ENCODE peak calls at places on chromosomes 5 and 9, in seven cellular contexts. One of them, this sample, is unnamed.

GRCh38 chr5:59185757-59186385 is 603.0 kb downstream of the RAB3C start:
- DNase-seq in esophagus squamous epithelium: no peak
- DNase-seq in pancreas: no peak
- DNase-seq in fibroblast of mammary gland: no peak
- DNase-seq in MCF 10A: no peak
- DNase-seq in CD4-positive, alpha-beta T cell: no peak
- DNase-seq in WTC11: no peak
- DNase-seq in this sample: no peak

GRCh38 chr5:160547061-160547460 is 125.4 kb downstream of the PTTG1 start:
- DNase-seq in MCF 10A: no peak
- DNase-seq in fibroblast of mammary gland: no peak
- DNase-seq in WTC11: no peak
- DNase-seq in CD4-positive, alpha-beta T cell: no peak
- DNase-seq in pancreas: no peak
- DNase-seq in esophagus squamous epithelium: no peak
- DNase-seq in this sample: no peak

GRCh38 chr9:121650220-121651013 is 1.0 kb upstream of the DAB2IP start:
- DNase-seq in MCF 10A: peak; percentile 48
- DNase-seq in CD4-positive, alpha-beta T cell: no peak
- DNase-seq in pancreas: peak; percentile 85
- DNase-seq in esophagus squamous epithelium: no peak
- DNase-seq in fibroblast of mammary gland: no peak
- DNase-seq in WTC11: peak; percentile 89
- DNase-seq in this sample: no peak

GRCh38 chr9:87193925-87194380 is 246.6 kb upstream of the GAS1 start:
- DNase-seq in CD4-positive, alpha-beta T cell: no peak
- DNase-seq in WTC11: no peak
- DNase-seq in esophagus squamous epithelium: no peak
- DNase-seq in MCF 10A: peak; percentile 11
- DNase-seq in pancreas: no peak
- DNase-seq in fibroblast of mammary gland: peak; percentile 95
- DNase-seq in this sample: no peak

GRCh38 chr5:82295959-82296557 is 17.9 kb upstream of the RPS23 start:
- DNase-seq in MCF 10A: no peak
- DNase-seq in WTC11: no peak
- DNase-seq in CD4-positive, alpha-beta T cell: no peak
- DNase-seq in fibroblast of mammary gland: no peak
- DNase-seq in esophagus squamous epithelium: no peak
- DNase-seq in pancreas: no peak
- DNase-seq in this sample: no peak

GRCh38 chr5:113295111-113295539 is 139.7 kb downstream of the TSSK1B start:
- DNase-seq in fibroblast of mammary gland: no peak
- DNase-seq in CD4-positive, alpha-beta T cell: no peak
- DNase-seq in MCF 10A: peak; percentile 12
- DNase-seq in pancreas: no peak
- DNase-seq in esophagus squamous epithelium: no peak
- DNase-seq in WTC11: no peak
- DNase-seq in this sample: no peak

GRCh38 chr9:6055213-6055612 is 39.8 kb upstream of the RANBP6 start:
- DNase-seq in WTC11: peak; percentile 30
- DNase-seq in fibroblast of mammary gland: peak; percentile 96
- DNase-seq in pancreas: no peak
- DNase-seq in MCF 10A: peak; percentile 93
- DNase-seq in CD4-positive, alpha-beta T cell: no peak
- DNase-seq in esophagus squamous epithelium: no peak
- DNase-seq in this sample: no peak

GRCh38 chr5:54518146-54519082 is 855 bp downstream of the SNX18 start:
- DNase-seq in CD4-positive, alpha-beta T cell: peak; percentile 56
- DNase-seq in fibroblast of mammary gland: no peak
- DNase-seq in WTC11: peak; percentile 51
- DNase-seq in esophagus squamous epithelium: no peak
- DNase-seq in pancreas: peak; percentile 90
- DNase-seq in MCF 10A: no peak
- DNase-seq in this sample: peak; percentile 59

GRCh38 chr9:88303785-88304495 is 84.3 kb upstream of the SPIN1 start:
- DNase-seq in CD4-positive, alpha-beta T cell: no peak
- DNase-seq in WTC11: no peak
- DNase-seq in pancreas: no peak
- DNase-seq in fibroblast of mammary gland: peak; percentile 45
- DNase-seq in MCF 10A: no peak
- DNase-seq in esophagus squamous epithelium: no peak
- DNase-seq in this sample: no peak

GRCh38 chr9:86511614-86512360 is 157.6 kb upstream of the TUT7 start:
- DNase-seq in MCF 10A: no peak
- DNase-seq in esophagus squamous epithelium: no peak
- DNase-seq in fibroblast of mammary gland: no peak
- DNase-seq in CD4-positive, alpha-beta T cell: no peak
- DNase-seq in WTC11: peak; percentile 16
- DNase-seq in pancreas: no peak
- DNase-seq in this sample: no peak

GRCh38 chr5:18068851-18069250 is 434.6 kb downstream of the TAF11L14 start:
- DNase-seq in esophagus squamous epithelium: no peak
- DNase-seq in WTC11: no peak
- DNase-seq in MCF 10A: no peak
- DNase-seq in fibroblast of mammary gland: no peak
- DNase-seq in CD4-positive, alpha-beta T cell: no peak
- DNase-seq in pancreas: no peak
- DNase-seq in this sample: no peak

GRCh38 chr5:167442922-167443321 is 848.5 kb upstream of the WWC1 start:
- DNase-seq in MCF 10A: peak; percentile 59
- DNase-seq in CD4-positive, alpha-beta T cell: no peak
- DNase-seq in WTC11: no peak
- DNase-seq in esophagus squamous epithelium: no peak
- DNase-seq in fibroblast of mammary gland: peak; percentile 58
- DNase-seq in pancreas: no peak
- DNase-seq in this sample: no peak

GRCh38 chr5:124235576-124235975 is 510.9 kb downstream of the ZNF608 start:
- DNase-seq in WTC11: no peak
- DNase-seq in MCF 10A: no peak
- DNase-seq in fibroblast of mammary gland: no peak
- DNase-seq in esophagus squamous epithelium: no peak
- DNase-seq in pancreas: no peak
- DNase-seq in CD4-positive, alpha-beta T cell: no peak
- DNase-seq in this sample: no peak

GRCh38 chr9:124676159-124676551 is 95.0 kb downstream of the NR6A1 start:
- DNase-seq in fibroblast of mammary gland: no peak
- DNase-seq in pancreas: no peak
- DNase-seq in esophagus squamous epithelium: no peak
- DNase-seq in WTC11: no peak
- DNase-seq in MCF 10A: no peak
- DNase-seq in CD4-positive, alpha-beta T cell: no peak
- DNase-seq in this sample: no peak

GRCh38 chr5:10538103-10538788 is 25.6 kb upstream of the ANKRD33B start:
- DNase-seq in esophagus squamous epithelium: no peak
- DNase-seq in WTC11: no peak
- DNase-seq in pancreas: no peak
- DNase-seq in CD4-positive, alpha-beta T cell: no peak
- DNase-seq in fibroblast of mammary gland: no peak
- DNase-seq in MCF 10A: no peak
- DNase-seq in this sample: no peak

GRCh38 chr5:125412561-125413535 is 666.4 kb upstream of the ZNF608 start:
- DNase-seq in pancreas: peak; percentile 83
- DNase-seq in CD4-positive, alpha-beta T cell: no peak
- DNase-seq in fibroblast of mammary gland: peak; percentile 80
- DNase-seq in esophagus squamous epithelium: no peak
- DNase-seq in MCF 10A: peak; percentile 75
- DNase-seq in WTC11: peak; percentile 75
- DNase-seq in this sample: peak; percentile 18

GRCh38 chr9:76576344-76576743 is 117.4 kb downstream of the GCNT1 start:
- DNase-seq in fibroblast of mammary gland: peak; percentile 89
- DNase-seq in esophagus squamous epithelium: no peak
- DNase-seq in WTC11: no peak
- DNase-seq in pancreas: no peak
- DNase-seq in CD4-positive, alpha-beta T cell: no peak
- DNase-seq in MCF 10A: peak; percentile 46
- DNase-seq in this sample: peak; percentile 22

GRCh38 chr5:168136340-168136739 is 155.1 kb upstream of the WWC1 start:
- DNase-seq in pancreas: no peak
- DNase-seq in esophagus squamous epithelium: no peak
- DNase-seq in CD4-positive, alpha-beta T cell: no peak
- DNase-seq in MCF 10A: no peak
- DNase-seq in fibroblast of mammary gland: no peak
- DNase-seq in WTC11: no peak
- DNase-seq in this sample: no peak

GRCh38 chr5:119435436-119436132 is 16.7 kb upstream of the HSD17B4 start:
- DNase-seq in fibroblast of mammary gland: peak; percentile 38
- DNase-seq in esophagus squamous epithelium: peak; percentile 15
- DNase-seq in pancreas: peak; percentile 48
- DNase-seq in MCF 10A: peak; percentile 69
- DNase-seq in CD4-positive, alpha-beta T cell: peak; percentile 68
- DNase-seq in WTC11: peak; percentile 81
- DNase-seq in this sample: peak; percentile 73
- TF ChIP-seq CTCF in fibroblast of mammary gland: peak; percentile 55
- TF ChIP-seq CTCF in esophagus squamous epithelium: peak; percentile 42
- TF ChIP-seq CTCF in pancreas: no peak
- TF ChIP-seq CTCF in MCF 10A: peak; percentile 46
- TF ChIP-seq CTCF in CD4-positive, alpha-beta T cell: peak; percentile 65
- TF ChIP-seq CTCF in WTC11: peak; percentile 55
- TF ChIP-seq CTCF in this sample: peak; percentile 81

DNA sequence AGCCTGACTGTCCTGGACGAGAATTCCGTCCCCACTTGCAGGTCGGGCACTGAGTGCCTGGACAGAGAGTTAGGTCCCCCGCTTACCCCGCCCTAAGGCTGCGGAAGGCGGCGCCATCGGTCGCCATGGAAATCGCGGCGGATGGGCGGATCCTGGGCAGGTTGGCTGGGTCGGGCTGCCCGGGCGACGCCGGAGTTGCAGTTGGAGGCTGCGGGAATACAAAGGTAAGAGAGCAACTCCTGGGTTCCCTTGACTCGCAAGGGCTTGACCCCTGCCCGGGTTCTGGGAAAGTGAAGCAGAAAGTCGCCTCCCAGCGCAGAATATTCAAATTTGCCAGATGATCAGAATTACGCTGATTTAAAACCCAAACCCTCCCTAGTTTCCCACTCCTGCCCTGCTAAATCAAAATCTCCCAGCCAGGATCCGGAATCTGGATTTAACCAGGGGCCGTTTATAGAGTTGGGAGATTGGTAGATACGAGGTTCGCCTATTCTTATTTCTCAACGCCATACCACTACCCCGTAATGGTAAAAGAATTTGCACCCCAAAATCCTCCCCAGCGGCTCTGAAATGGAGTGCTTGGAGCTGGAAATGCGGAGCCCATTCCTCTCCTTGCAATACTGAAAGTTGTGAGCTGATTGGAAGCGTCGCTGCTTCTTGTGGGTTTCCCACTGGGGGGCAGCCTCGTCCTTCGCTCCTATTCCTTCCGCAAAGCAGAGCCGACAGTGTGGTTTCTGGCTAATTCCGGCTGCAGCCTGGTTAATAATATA is 156.4 kb upstream of the RASEF start:
- DNase-seq in CD4-positive, alpha-beta T cell: no peak
- DNase-seq in fibroblast of mammary gland: peak; percentile 78
- DNase-seq in esophagus squamous epithelium: no peak
- DNase-seq in MCF 10A: peak; percentile 82
- DNase-seq in WTC11: peak; percentile 87
- DNase-seq in pancreas: peak; percentile 92
- DNase-seq in this sample: no peak
- TF ChIP-seq CTCF in CD4-positive, alpha-beta T cell: no peak
- TF ChIP-seq CTCF in fibroblast of mammary gland: peak; percentile 81
- TF ChIP-seq CTCF in esophagus squamous epithelium: no peak
- TF ChIP-seq CTCF in MCF 10A: peak; percentile 27
- TF ChIP-seq CTCF in WTC11: peak; percentile 46
- TF ChIP-seq CTCF in pancreas: no peak
- TF ChIP-seq CTCF in this sample: no peak

GRCh38 chr9:72758944-72759343 is 193.9 kb downstream of the ALDH1A1 start:
- DNase-seq in CD4-positive, alpha-beta T cell: no peak
- DNase-seq in WTC11: no peak
- DNase-seq in MCF 10A: no peak
- DNase-seq in pancreas: no peak
- DNase-seq in esophagus squamous epithelium: no peak
- DNase-seq in fibroblast of mammary gland: no peak
- DNase-seq in this sample: no peak
- TF ChIP-seq CTCF in CD4-positive, alpha-beta T cell: no peak
- TF ChIP-seq CTCF in WTC11: no peak
- TF ChIP-seq CTCF in MCF 10A: no peak
- TF ChIP-seq CTCF in pancreas: no peak
- TF ChIP-seq CTCF in esophagus squamous epithelium: no peak
- TF ChIP-seq CTCF in fibroblast of mammary gland: no peak
- TF ChIP-seq CTCF in this sample: no peak

GRCh38 chr5:151682751-151683331 is 3.9 kb downstream of the SPARC start:
- DNase-seq in pancreas: no peak
- DNase-seq in esophagus squamous epithelium: no peak
- DNase-seq in MCF 10A: no peak
- DNase-seq in WTC11: no peak
- DNase-seq in CD4-positive, alpha-beta T cell: no peak
- DNase-seq in fibroblast of mammary gland: peak; percentile 70
- DNase-seq in this sample: no peak
- TF ChIP-seq CTCF in pancreas: no peak
- TF ChIP-seq CTCF in esophagus squamous epithelium: no peak
- TF ChIP-seq CTCF in MCF 10A: no peak
- TF ChIP-seq CTCF in WTC11: no peak
- TF ChIP-seq CTCF in CD4-positive, alpha-beta T cell: no peak
- TF ChIP-seq CTCF in fibroblast of mammary gland: no peak
- TF ChIP-seq CTCF in this sample: no peak

GRCh38 chr5:33969572-33970452 is 14.7 kb downstream of the SLC45A2 start:
- DNase-seq in esophagus squamous epithelium: no peak
- DNase-seq in MCF 10A: peak; percentile 35
- DNase-seq in WTC11: peak; percentile 16
- DNase-seq in pancreas: no peak
- DNase-seq in CD4-positive, alpha-beta T cell: no peak
- DNase-seq in fibroblast of mammary gland: peak; percentile 69
- DNase-seq in this sample: no peak
- TF ChIP-seq CTCF in esophagus squamous epithelium: peak; percentile 43
- TF ChIP-seq CTCF in MCF 10A: peak; percentile 56
- TF ChIP-seq CTCF in WTC11: no peak
- TF ChIP-seq CTCF in pancreas: peak; percentile 32
- TF ChIP-seq CTCF in CD4-positive, alpha-beta T cell: peak; percentile 42
- TF ChIP-seq CTCF in fibroblast of mammary gland: peak; percentile 96
- TF ChIP-seq CTCF in this sample: no peak

DNA sequence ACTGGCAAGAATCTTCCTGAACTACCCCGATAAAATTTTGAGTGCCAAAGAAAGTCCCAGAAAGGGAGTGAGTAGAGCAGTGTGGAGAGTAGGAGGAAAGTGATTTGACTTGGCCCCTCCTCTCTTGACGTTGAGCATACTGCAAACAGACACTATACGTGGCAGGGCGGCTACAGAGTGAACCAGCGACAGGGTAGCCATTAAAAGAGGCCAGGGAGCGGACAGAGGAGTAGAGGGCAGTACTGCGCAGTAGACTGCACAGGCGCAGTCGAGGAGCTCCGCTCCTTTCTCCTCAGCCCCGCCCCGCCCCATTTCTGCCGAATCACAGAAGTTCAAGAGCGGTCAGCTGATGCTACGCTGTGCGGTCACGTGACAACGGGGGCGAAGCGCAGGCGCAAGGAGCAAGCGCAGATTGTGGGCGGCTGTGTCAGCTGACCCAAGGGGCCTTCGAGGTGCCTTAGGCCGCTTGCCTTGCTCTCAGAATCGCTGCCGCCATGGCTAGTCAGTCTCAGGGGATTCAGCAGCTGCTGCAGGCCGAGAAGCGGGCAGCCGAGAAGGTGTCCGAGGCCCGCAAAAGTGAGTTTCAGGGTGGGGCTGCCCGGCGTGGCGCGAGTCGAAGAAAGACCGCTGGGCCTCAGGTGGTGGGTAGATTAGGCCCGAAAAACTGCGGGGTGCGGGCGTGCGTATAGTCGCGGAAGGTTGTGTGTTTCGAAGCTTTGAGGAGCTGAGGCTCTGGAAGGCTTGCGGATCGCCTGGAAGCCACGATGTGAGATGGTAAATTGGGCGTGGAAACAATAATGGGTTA is at the start of gene ATP6V1G1:
- DNase-seq in pancreas: peak; percentile 100
- DNase-seq in fibroblast of mammary gland: peak; percentile 99
- DNase-seq in CD4-positive, alpha-beta T cell: peak; percentile 99
- DNase-seq in esophagus squamous epithelium: peak; percentile 98
- DNase-seq in WTC11: peak; percentile 100
- DNase-seq in MCF 10A: peak; percentile 99
- DNase-seq in this sample: peak; percentile 96
- TF ChIP-seq CTCF in pancreas: no peak
- TF ChIP-seq CTCF in fibroblast of mammary gland: peak; percentile 14
- TF ChIP-seq CTCF in CD4-positive, alpha-beta T cell: no peak
- TF ChIP-seq CTCF in esophagus squamous epithelium: peak; percentile 14
- TF ChIP-seq CTCF in WTC11: no peak
- TF ChIP-seq CTCF in MCF 10A: no peak
- TF ChIP-seq CTCF in this sample: no peak